ENCODE peak calls at places on chromosomes 16 and 17, in six cellular contexts. Q, U, K, E, Y and G are unnamed samples.
A peak's percentile ranks its signal among the peaks of the same experiment; 100 is the strongest.

GRCh38 chr16:84925092-84925772 is 86.1 kb downstream of the ZDHHC7 start:
- DNase-seq in U (no peak), Q (peak; percentile 60), Y (no peak), E (peak; percentile 41), K (peak; percentile 56), G (no peak)

GRCh38 chr16:48206594-48207242 is 37.4 kb upstream of the LONP2 start:
- DNase-seq in E (no peak), Q (no peak), K (no peak), U (no peak), Y (no peak), G (no peak)

GRCh38 chr16:72952404-72953301 is 95.3 kb downstream of the ZFHX3 start:
- DNase-seq in E (no peak), Y (peak; percentile 67), U (no peak), K (no peak), Q (no peak), G (no peak)

GRCh38 chr16:1534021-1535020 is 855 bp downstream of the TMEM204 start:
- DNase-seq in K (no peak), Q (no peak), U (no peak), Y (no peak), E (no peak), G (no peak)

GRCh38 chr17:13544292-13544691 is 57.4 kb downstream of the HS3ST3A1 start:
- DNase-seq in E (peak; percentile 25), U (peak; percentile 94), K (no peak), Q (no peak), Y (peak; percentile 93), G (no peak)

GRCh38 chr17:2940352-2940751 is 123.1 kb downstream of the OR1D5 start:
- DNase-seq in Q (peak; percentile 65), E (peak; percentile 26), K (peak; percentile 62), U (no peak), Y (no peak), G (no peak)

GRCh38 chr17:70646673-70647072 is 477.3 kb downstream of the KCNJ2 start:
- DNase-seq in Q (no peak), Y (no peak), U (no peak), E (no peak), K (no peak), G (no peak)

GRCh38 chr16:84726079-84726669 is 26.4 kb downstream of the USP10 start:
- DNase-seq in Q (peak; percentile 93), U (peak; percentile 97), K (peak; percentile 90), E (peak; percentile 94), Y (peak; percentile 66), G (peak; percentile 62)

GRCh38 chr17:57986841-57987581 is 1.0 kb downstream of the VEZF1 start:
- DNase-seq in Y (peak; percentile 66), U (no peak), Q (peak; percentile 58), E (peak; percentile 37), K (peak; percentile 78), G (no peak)

GRCh38 chr17:2803971-2804370 is 7.7 kb downstream of the RAP1GAP2 start:
- DNase-seq in K (no peak), Y (no peak), U (no peak), E (no peak), Q (no peak), G (no peak)

GRCh38 chr17:39671651-39672521 is 3.6 kb downstream of the PNMT start:
- DNase-seq in Y (no peak), U (no peak), Q (peak; percentile 73), K (peak; percentile 79), E (peak; percentile 39), G (no peak)

GRCh38 chr17:83176956-83177583 is 97.7 kb downstream of the METRNL start:
- DNase-seq in Y (no peak), Q (no peak), E (no peak), U (peak; percentile 83), K (no peak), G (no peak)

GRCh38 chr17:17126131-17127110 is 79.7 kb downstream of the PLD6 start:
- DNase-seq in U (no peak), Q (peak; percentile 36), E (no peak), Y (no peak), K (no peak), G (no peak)

GRCh38 chr16:10776280-10776679 is 32.6 kb downstream of the NUBP1 start:
- DNase-seq in Y (no peak), E (no peak), K (no peak), Q (no peak), U (no peak), G (no peak)

GRCh38 chr16:70778901-70779309 is 22.1 kb downstream of the VAC14 start:
- DNase-seq in K (peak; percentile 92), U (peak; percentile 95), Y (peak; percentile 89), E (peak; percentile 35), Q (peak; percentile 77), G (no peak)

GRCh38 chr16:12419987-12420386 is 383.7 kb downstream of the CPPED1 start:
- DNase-seq in U (no peak), K (no peak), Y (no peak), Q (no peak), E (no peak), G (no peak)

GRCh38 chr16:13779676-13780075 is 140.3 kb upstream of the ERCC4 start:
- DNase-seq in Q (no peak), Y (no peak), K (peak; percentile 47), U (no peak), E (no peak), G (no peak)

GRCh38 chr17:13947499-13947898 is 121.8 kb upstream of the COX10 start:
- DNase-seq in Q (no peak), U (no peak), E (no peak), K (no peak), Y (no peak), G (no peak)

GRCh38 chr16:72938426-72939164 is 109.3 kb downstream of the ZFHX3 start:
- DNase-seq in Y (peak; percentile 23), E (peak; percentile 81), K (peak; percentile 32), U (peak; percentile 96), Q (no peak), G (peak; percentile 95)

GRCh38 chr16:3625331-3625730 is 13.9 kb upstream of the SLX4 start:
- DNase-seq in E (no peak), Q (no peak), K (no peak), U (no peak), Y (no peak), G (no peak)

GRCh38 chr16:52446076-52446475 is 100.9 kb downstream of the TOX3 start:
- DNase-seq in E (no peak), K (no peak), Y (no peak), Q (no peak), U (no peak), G (no peak)

GRCh38 chr16:63617990-63618763 is 1503.7 kb downstream of the CDH11 start:
- DNase-seq in U (no peak), Q (peak; percentile 51), Y (no peak), K (no peak), E (peak; percentile 47), G (no peak)

GRCh38 chr17:75587718-75588545 is at the start of gene MYO15B:
- DNase-seq in U (no peak), Y (no peak), E (no peak), K (peak; percentile 83), Q (peak; percentile 47), G (no peak)

GRCh38 chr17:31251618-31252328 is 45.3 kb downstream of the OMG start:
- DNase-seq in Q (no peak), Y (no peak), U (no peak), E (no peak), K (no peak), G (no peak)

GRCh38 chr17:66964930-66965800 is 658 bp downstream of the CACNG4 start:
- DNase-seq in K (peak; percentile 74), E (peak; percentile 65), U (no peak), Y (no peak), Q (peak; percentile 47), G (no peak)

GRCh38 chr16:9955677-9956076 is 226.6 kb downstream of the GRIN2A start:
- DNase-seq in K (no peak), Y (no peak), U (no peak), E (no peak), Q (no peak), G (no peak)

GRCh38 chr16:84832488-84833141 is 12.8 kb downstream of the CRISPLD2 start:
- DNase-seq in Q (no peak), U (peak; percentile 98), E (peak; percentile 38), Y (peak; percentile 100), K (no peak), G (peak; percentile 13)

GRCh38 chr17:82230627-82231311 is 1.9 kb downstream of the SLC16A3 start:
- DNase-seq in K (peak; percentile 88), E (no peak), Y (no peak), U (peak; percentile 95), Q (peak; percentile 88), G (no peak)

GRCh38 chr17:79535728-79536025 is 75.2 kb downstream of the RBFOX3 start:
- DNase-seq in K (no peak), U (no peak), E (no peak), Q (no peak), Y (no peak), G (no peak)
- H3K27me3 ChIP-seq in K (no peaks in the 10 kb centered on the region), U (no peaks in the 10 kb centered on the region), E (no peaks in the 10 kb centered on the region), Q (no peaks in the 10 kb centered on the region), Y (peaks cover 2% of the 10 kb centered on the region), G (no peaks in the 10 kb centered on the region)

GRCh38 chr16:89200124-89200849 is at the start of gene SLC22A31:
- DNase-seq in K (peak; percentile 27), Q (no peak), U (no peak), E (no peak), Y (no peak), G (no peak)

GRCh38 chr16:89202422-89203215 is 2.3 kb upstream of the SLC22A31 start:
- DNase-seq in U (no peak), Q (no peak), Y (no peak), K (peak; percentile 42), E (no peak), G (no peak)

GRCh38 chr16:89199241-89200123 is 855 bp downstream of the SLC22A31 start:
- DNase-seq in Q (no peak), U (no peak), K (no peak), Y (no peak), E (no peak), G (no peak)

GRCh38 chr16:89201467-89202377 is 1.4 kb upstream of the SLC22A31 start:
- DNase-seq in Q (peak; percentile 95), U (no peak), Y (no peak), E (peak; percentile 89), K (peak; percentile 95), G (no peak)

DNA sequence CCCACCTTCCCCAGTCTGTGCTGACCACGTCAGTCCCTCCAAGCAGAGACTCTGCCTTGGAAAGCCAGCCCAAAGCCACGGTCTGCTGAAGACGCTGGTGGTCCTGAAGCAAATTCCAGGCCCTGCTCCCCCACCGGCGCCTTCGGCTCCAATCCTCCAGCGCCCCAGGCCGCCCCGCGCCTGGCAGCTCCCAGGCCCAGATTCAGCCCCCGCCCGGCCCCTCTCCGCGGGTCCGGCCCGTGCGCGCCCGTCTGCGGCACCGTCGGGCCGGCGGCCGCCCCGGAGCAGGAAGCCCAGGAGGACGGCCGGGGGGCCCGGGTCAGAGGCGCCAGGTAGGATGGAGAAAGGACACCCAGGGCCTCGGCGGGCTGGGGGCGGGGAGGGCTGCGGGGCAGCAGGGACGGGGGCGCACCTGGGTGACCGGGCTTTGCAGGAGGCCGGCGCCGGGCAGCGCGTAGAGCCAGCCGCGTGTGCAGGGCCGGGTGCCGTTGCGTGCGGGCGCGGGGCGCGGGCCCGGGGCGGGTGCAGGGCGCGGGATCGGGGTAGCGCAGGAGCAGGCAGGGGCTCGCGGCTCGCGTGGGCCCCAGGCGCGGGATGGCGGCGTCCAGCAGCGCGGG is 621 bp upstream of the SLC22A31 start:
- DNase-seq in Y (no peak), Q (no peak), E (no peak), K (peak; percentile 66), U (no peak), G (no peak)
- H3K27me3 ChIP-seq in Y (peaks cover 51% of the 10 kb centered on the region), Q (peaks cover 61% of the 10 kb centered on the region), E (peaks cover 9% of the 10 kb centered on the region), K (peaks cover 82% of the 10 kb centered on the region), U (peaks cover 52% of the 10 kb centered on the region), G (peaks cover 10% of the 10 kb centered on the region)

GRCh38 chr17:44539664-44540063 is 17.6 kb upstream of the FZD2 start:
- DNase-seq in E (no peak), Y (no peak), K (peak; percentile 93), Q (no peak), U (no peak), G (no peak)
- H3K27me3 ChIP-seq in E (peaks cover 5% of the 10 kb centered on the region), Y (no peaks in the 10 kb centered on the region), K (no peaks in the 10 kb centered on the region), Q (no peaks in the 10 kb centered on the region), U (no peaks in the 10 kb centered on the region), G (no peaks in the 10 kb centered on the region)

GRCh38 chr16:86496929-86497381 is 13.4 kb upstream of the FOXF1 start:
- DNase-seq in Y (no peak), K (peak; percentile 58), U (no peak), Q (no peak), E (no peak), G (no peak)
- H3K27me3 ChIP-seq in Y (no peaks in the 10 kb centered on the region), K (peaks cover 100% of the 10 kb centered on the region), U (peaks cover 8% of the 10 kb centered on the region), Q (peaks cover 100% of the 10 kb centered on the region), E (peaks cover 45% of the 10 kb centered on the region), G (peaks cover 34% of the 10 kb centered on the region)